ENCODE peak calls at places on chromosome 10, in eight cellular contexts. P is stimulated activated CD8-positive, alpha-beta memory T cell treated with anti-CD3 and anti-CD28 coated beads, Interleukin-2, amount 100 ng/mL, for 1 hour; E is posterior vena cava; O is CD4-positive, alpha-beta T cell; X is naive thymus-derived CD8-positive, alpha-beta T cell; N is DMS153; A is naive thymus-derived CD4-positive, alpha-beta T cell; C is T follicular helper cell. S is an unnamed sample.

GRCh38 chr10:62433181-62433692 is 59.1 kb downstream of the ZNF365 start:
- DNase-seq in P (peak; percentile 7), E (peak; percentile 92), O (no peak), X (no peak), N (no peak), A (no peak), C (no peak), S (peak; percentile 20)

GRCh38 chr10:37146443-37146842 is 21.0 kb downstream of the ANKRD30A start:
- DNase-seq in P (no peak), E (no peak), O (no peak), X (no peak), N (peak; percentile 2), A (no peak), C (no peak), S (no peak)

GRCh38 chr10:60271319-60272040 is 118.2 kb downstream of the ANK3 start:
- DNase-seq in P (no peak), E (no peak), O (no peak), X (no peak), N (no peak), A (no peak), C (no peak), S (no peak)

GRCh38 chr10:48700071-48700470 is 15.4 kb downstream of the WDFY4 start:
- DNase-seq in P (no peak), E (no peak), O (no peak), X (no peak), N (no peak), A (no peak), C (no peak), S (no peak)

GRCh38 chr10:44756235-44756634 is 154.9 kb upstream of the TMEM72 start:
- DNase-seq in P (no peak), E (no peak), O (no peak), X (no peak), N (no peak), A (no peak), C (no peak), S (no peak)

GRCh38 chr10:103917326-103918052 is 495 bp downstream of the STN1 start:
- DNase-seq in P (no peak), E (peak; percentile 86), O (no peak), X (no peak), N (no peak), A (no peak), C (no peak), S (no peak)

GRCh38 chr10:7433861-7434260 is 23.0 kb upstream of the SFMBT2 start:
- DNase-seq in P (no peak), E (no peak), O (no peak), X (no peak), N (no peak), A (no peak), C (no peak), S (no peak)

GRCh38 chr10:79994556-79994955 is 45.7 kb upstream of the SFTPD start:
- DNase-seq in P (no peak), E (no peak), O (no peak), X (no peak), N (no peak), A (no peak), C (no peak), S (no peak)

GRCh38 chr10:3811331-3811870 is 26.4 kb upstream of the KLF6 start:
- DNase-seq in P (no peak), E (no peak), O (no peak), X (no peak), N (no peak), A (peak; percentile 24), C (no peak), S (no peak)

GRCh38 chr10:110103921-110104461 is 96.2 kb downstream of the ADD3 start:
- DNase-seq in P (no peak), E (no peak), O (no peak), X (no peak), N (no peak), A (no peak), C (no peak), S (peak; percentile 6)

GRCh38 chr10:14074062-14074884 is 256.5 kb downstream of the FRMD4A start:
- DNase-seq in P (no peak), E (peak; percentile 96), O (no peak), X (no peak), N (peak; percentile 57), A (no peak), C (no peak), S (no peak)

GRCh38 chr10:85936180-85936579 is 430.4 kb downstream of the GRID1 start:
- DNase-seq in P (no peak), E (no peak), O (no peak), X (no peak), N (no peak), A (no peak), C (no peak), S (no peak)

GRCh38 chr10:17061418-17061817 is 68.2 kb downstream of the CUBN start:
- DNase-seq in P (no peak), E (no peak), O (no peak), X (no peak), N (no peak), A (no peak), C (no peak), S (no peak)

GRCh38 chr10:218753-219152 is 83.5 kb downstream of the ZMYND11 start:
- DNase-seq in P (no peak), E (no peak), O (no peak), X (no peak), N (no peak), A (no peak), C (no peak), S (no peak)

GRCh38 chr10:57015595-57016303 is 654.7 kb upstream of the ZWINT start:
- DNase-seq in P (no peak), E (no peak), O (no peak), X (no peak), N (peak; percentile 74), A (no peak), C (no peak), S (no peak)

GRCh38 chr10:5284311-5285057 is 80.3 kb upstream of the UCN3 start:
- DNase-seq in P (no peak), E (no peak), O (no peak), X (no peak), N (no peak), A (peak; percentile 28), C (no peak), S (peak; percentile 81)

GRCh38 chr10:85702768-85703167 is 663.8 kb downstream of the GRID1 start:
- DNase-seq in P (no peak), E (no peak), O (no peak), X (no peak), N (no peak), A (no peak), C (no peak), S (no peak)

GRCh38 chr10:70846795-70847194 is 31.0 kb downstream of the SGPL1 start:
- DNase-seq in P (no peak), E (no peak), O (no peak), X (no peak), N (no peak), A (no peak), C (no peak), S (no peak)

GRCh38 chr10:35079763-35080162 is 10.4 kb downstream of the CUL2 start:
- DNase-seq in P (no peak), E (no peak), O (no peak), X (no peak), N (no peak), A (no peak), C (no peak), S (no peak)

GRCh38 chr10:128078136-128078969 is 47.9 kb downstream of the MKI67 start:
- DNase-seq in P (no peak), E (no peak), O (no peak), X (peak; percentile 22), N (no peak), A (peak; percentile 13), C (peak; percentile 18), S (peak; percentile 43)

GRCh38 chr10:118584181-118584954 is 11.1 kb downstream of the PRLHR start:
- DNase-seq in P (no peak), E (no peak), O (no peak), X (no peak), N (no peak), A (no peak), C (no peak), S (no peak)

GRCh38 chr10:62284221-62284620 is 15.6 kb upstream of the RTKN2 start:
- DNase-seq in P (no peak), E (no peak), O (no peak), X (no peak), N (no peak), A (no peak), C (no peak), S (no peak)

GRCh38 chr10:75293456-75293840 is 57.7 kb upstream of the COMTD1 start:
- DNase-seq in P (no peak), E (no peak), O (no peak), X (no peak), N (no peak), A (no peak), C (no peak), S (no peak)

GRCh38 chr10:119339099-119339498 is 131.7 kb downstream of the GRK5 start:
- DNase-seq in P (no peak), E (peak; percentile 25), O (no peak), X (no peak), N (no peak), A (no peak), C (no peak), S (no peak)

GRCh38 chr10:34906021-34906965 is 91.2 kb upstream of the PARD3 start:
- DNase-seq in P (no peak), E (peak; percentile 87), O (no peak), X (no peak), N (peak; percentile 57), A (no peak), C (no peak), S (no peak)

GRCh38 chr10:129646921-129647320 is 179.9 kb downstream of the MGMT start:
- DNase-seq in P (no peak), E (no peak), O (no peak), X (no peak), N (no peak), A (no peak), C (no peak), S (no peak)

GRCh38 chr10:102555781-102556328 is 52.1 kb downstream of the SUFU start:
- DNase-seq in P (no peak), E (no peak), O (no peak), X (no peak), N (no peak), A (no peak), C (no peak), S (peak; percentile 27)

GRCh38 chr10:7085147-7085912 is 325.5 kb downstream of the SFMBT2 start:
- DNase-seq in P (no peak), E (no peak), O (no peak), X (no peak), N (peak; percentile 18), A (no peak), C (no peak), S (peak; percentile 15)

GRCh38 chr10:92757066-92757716 is 67.4 kb downstream of the HHEX start:
- DNase-seq in P (no peak), E (peak; percentile 95), O (no peak), X (no peak), N (no peak), A (no peak), C (no peak), S (peak; percentile 98)

GRCh38 chr10:126907423-126907970 is 2.3 kb downstream of the DOCK1 start:
- DNase-seq in P (no peak), E (peak; percentile 30), O (no peak), X (no peak), N (no peak), A (no peak), C (no peak), S (no peak)

GRCh38 chr10:103262229-103262628 is 14.7 kb upstream of the INA start:
- DNase-seq in P (no peak), E (no peak), O (no peak), X (no peak), N (no peak), A (no peak), C (no peak), S (no peak)

GRCh38 chr10:78779339-78779955 is 289.3 kb upstream of the ZMIZ1 start:
- DNase-seq in P (no peak), E (peak; percentile 30), O (no peak), X (no peak), N (no peak), A (no peak), C (no peak), S (no peak)

GRCh38 chr10:108582387-108582786 is 1340.9 kb downstream of the XPNPEP1 start:
- DNase-seq in P (no peak), E (no peak), O (no peak), X (no peak), N (no peak), A (no peak), C (no peak), S (no peak)

GRCh38 chr10:58399410-58399809 is 14.2 kb downstream of the TFAM start:
- DNase-seq in P (no peak), E (no peak), O (no peak), X (no peak), N (no peak), A (no peak), C (no peak), S (no peak)